ENCODE peak calls at places on chromosomes 13 and 19, in five cellular contexts. E is AG04450, A is aorta, C is breast epithelium, Y is SJSA1. H is an unnamed sample.

GRCh38 chr13:99399623-99399974 is 92.4 kb upstream of the GPR183 start:
- DNase-seq in A (peak), C (no peak), Y (no peak), E (no peak), H (no peak)

GRCh38 chr19:30662211-30662861 is 290.2 kb downstream of the ZNF536 start:
- DNase-seq in Y (peak), E (no peak), A (no peak), C (no peak), H (no peak)

GRCh38 chr13:73141292-73141771 is 82.5 kb downstream of the KLF5 start:
- DNase-seq in E (no peak), C (no peak), A (no peak), Y (no peak), H (no peak)

GRCh38 chr13:19962894-19963293 is 4.4 kb downstream of the ZMYM2 start:
- DNase-seq in Y (no peak), C (no peak), E (no peak), A (no peak), H (no peak)

GRCh38 chr13:110129539-110130186 is 177.3 kb downstream of the COL4A1 start:
- DNase-seq in A (no peak), E (no peak), C (no peak), Y (no peak), H (no peak)

GRCh38 chr19:17209126-17210036 is 5.8 kb upstream of the USE1 start:
- DNase-seq in A (peak), C (no peak), Y (peak), E (no peak), H (no peak)

GRCh38 chr13:75494491-75494890 is 12.5 kb upstream of the TBC1D4 start:
- DNase-seq in A (no peak), E (no peak), Y (no peak), C (no peak), H (no peak)

GRCh38 chr19:2327773-2328400 is 499 bp downstream of the LSM7 start:
- DNase-seq in A (no peak), E (peak), C (no peak), Y (peak), H (peak)

GRCh38 chr13:39037410-39037879 is 444 bp downstream of the PROSER1 start:
- DNase-seq in A (no peak), Y (no peak), E (no peak), C (no peak), H (no peak)

GRCh38 chr13:41944635-41945401 is 16.1 kb downstream of the VWA8 start:
- DNase-seq in Y (no peak), C (no peak), A (no peak), E (no peak), H (no peak)

GRCh38 chr19:8338835-8339234 is 4.2 kb downstream of the KANK3 start:
- DNase-seq in E (no peak), Y (no peak), C (no peak), A (no peak), H (no peak)

GRCh38 chr19:8343483-8343844 is 402 bp upstream of the KANK3 start:
- DNase-seq in A (no peak), E (no peak), Y (no peak), C (no peak), H (no peak)

GRCh38 chr19:8340341-8341096 is 2.5 kb downstream of the KANK3 start:
- DNase-seq in E (no peak), A (no peak), Y (no peak), C (no peak), H (no peak)

GRCh38 chr19:8342684-8343482 is at the start of gene KANK3:
- DNase-seq in E (peak), Y (peak), A (peak), C (peak), H (peak)

DNA sequence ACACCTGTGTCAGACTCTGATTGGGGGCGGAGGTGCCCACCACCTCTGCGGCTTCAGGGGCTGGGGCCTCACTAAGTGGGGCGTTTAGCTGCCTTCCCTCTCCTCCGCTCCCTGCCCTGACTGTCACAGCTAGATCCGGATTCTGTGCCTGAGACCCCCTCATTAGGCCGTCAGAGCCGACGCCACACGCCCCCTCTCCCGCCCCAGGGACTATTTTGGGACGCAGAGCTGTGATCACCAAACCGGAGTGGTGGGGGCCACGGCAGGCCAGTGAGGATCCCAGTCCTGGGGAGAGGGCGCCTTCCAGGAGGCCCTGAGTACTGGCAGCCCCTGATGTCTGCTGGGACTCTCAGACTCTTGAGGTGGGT is 762 bp downstream of the KANK3 start:
- DNase-seq in A (no peak), C (no peak), Y (no peak), E (no peak), H (no peak)
- H3K27ac ChIP-seq in A (no peak), C (peak), Y (no peak), E (no peak), H (no peak)

DNA sequence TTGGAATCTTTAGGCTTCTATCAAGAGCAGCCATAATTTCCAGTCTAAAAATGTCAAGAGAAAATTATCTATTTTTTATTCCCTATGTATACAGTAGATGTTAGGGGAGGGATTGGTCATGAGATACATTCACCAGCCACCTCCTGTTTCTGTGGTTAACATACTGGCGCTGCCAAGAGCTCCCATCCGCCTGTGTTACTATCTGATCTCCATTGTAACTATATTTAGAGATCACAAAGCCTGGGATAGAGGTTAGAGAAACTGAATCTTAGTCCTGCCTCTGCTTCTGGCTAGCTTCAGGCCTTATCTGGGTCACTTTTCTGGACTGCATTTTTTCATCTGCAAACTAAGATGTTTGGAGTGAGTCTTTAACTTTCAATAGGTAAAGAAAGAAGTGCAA is 46.3 kb downstream of the POLR1D start:
- DNase-seq in C (no peak), E (no peak), Y (no peak), A (no peak), H (no peak)
- H3K27ac ChIP-seq in C (no peak), E (no peak), Y (no peak), A (no peak), H (no peak)

GRCh38 chr19:33066543-33066942 is 1.9 kb upstream of the RHPN2 start:
- DNase-seq in A (no peak), E (no peak), Y (no peak), C (no peak), H (no peak)

GRCh38 chr19:33067121-33067520 is 2.4 kb upstream of the RHPN2 start:
- DNase-seq in C (no peak), Y (no peak), A (no peak), E (no peak), H (no peak)

GRCh38 chr19:33075519-33075918 is 5.5 kb upstream of the GPATCH1 start:
- DNase-seq in Y (no peak), E (no peak), C (no peak), A (no peak), H (no peak)

GRCh38 chr19:33071887-33072286 is 7.2 kb upstream of the RHPN2 start:
- DNase-seq in C (no peak), A (no peak), Y (no peak), E (no peak), H (no peak)
- H3K27ac ChIP-seq in C (no peak), A (no peak), Y (peak), E (no peak), H (peak)

DNA sequence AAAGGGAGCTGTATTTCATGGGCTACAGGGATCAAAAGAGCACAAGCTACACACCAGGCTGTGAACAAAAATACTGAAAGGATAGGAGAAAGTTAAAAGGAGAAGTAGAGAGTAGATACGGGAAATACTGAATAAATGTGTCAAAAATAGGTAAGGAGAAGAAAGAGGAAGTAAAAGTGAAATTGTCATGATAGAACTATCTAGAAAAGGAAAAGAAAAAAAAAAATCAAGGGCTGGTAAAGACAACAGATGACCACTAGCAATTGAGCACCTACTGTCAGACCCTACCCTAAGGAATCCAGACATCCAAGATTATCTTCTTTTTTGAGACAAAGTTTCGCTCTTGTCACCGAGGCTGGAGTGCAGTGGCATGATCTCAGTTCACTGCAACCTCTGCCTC is 4.8 kb downstream of the RUBCNL start:
- DNase-seq in Y (no peak), E (no peak), A (no peak), C (no peak), H (no peak)
- H3K27ac ChIP-seq in Y (no peak), E (no peak), A (no peak), C (no peak), H (no peak)

GRCh38 chr19:39463403-39463802 is 17.2 kb upstream of the TIMM50 start:
- DNase-seq in E (no peak), A (no peak), Y (no peak), C (no peak), H (no peak)
- H3K27ac ChIP-seq in E (no peak), A (no peak), Y (no peak), C (no peak), H (no peak)

DNA sequence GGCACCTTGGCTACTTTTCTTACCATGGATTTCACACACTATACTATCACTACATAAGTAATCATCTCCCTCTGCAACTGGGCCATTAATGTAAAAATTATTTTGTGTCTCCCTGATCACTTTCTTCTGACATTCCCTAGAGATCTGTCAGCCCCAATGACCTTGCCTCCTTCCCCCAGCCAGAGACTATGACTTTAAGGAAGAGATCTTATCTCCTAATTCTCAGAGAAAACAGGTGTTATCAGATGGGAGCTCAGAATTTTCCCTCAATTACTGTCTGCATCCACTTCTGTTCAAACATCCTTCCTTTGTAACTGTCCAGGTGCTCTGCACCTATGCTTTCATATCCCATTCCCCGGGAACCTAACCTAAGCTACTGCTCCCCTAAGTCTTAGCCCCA is 397.5 kb downstream of the DIAPH3 start:
- DNase-seq in E (no peak), A (no peak), C (no peak), Y (no peak), H (no peak)
- H3K27ac ChIP-seq in E (no peak), A (no peak), C (no peak), Y (no peak), H (no peak)

GRCh38 chr19:12945479-12946091 is at the start of gene RAD23A:
- DNase-seq in A (peak), Y (peak), E (peak), C (peak), H (peak)
- H3K27ac ChIP-seq in A (peak), Y (peak), E (peak), C (peak), H (peak)

GRCh38 chr19:13008926-13009787 is 13.9 kb downstream of the NFIX start:
- DNase-seq in C (no peak), E (no peak), A (no peak), Y (no peak), H (no peak)
- H3K27ac ChIP-seq in C (peak), E (no peak), A (peak), Y (no peak), H (no peak)

DNA sequence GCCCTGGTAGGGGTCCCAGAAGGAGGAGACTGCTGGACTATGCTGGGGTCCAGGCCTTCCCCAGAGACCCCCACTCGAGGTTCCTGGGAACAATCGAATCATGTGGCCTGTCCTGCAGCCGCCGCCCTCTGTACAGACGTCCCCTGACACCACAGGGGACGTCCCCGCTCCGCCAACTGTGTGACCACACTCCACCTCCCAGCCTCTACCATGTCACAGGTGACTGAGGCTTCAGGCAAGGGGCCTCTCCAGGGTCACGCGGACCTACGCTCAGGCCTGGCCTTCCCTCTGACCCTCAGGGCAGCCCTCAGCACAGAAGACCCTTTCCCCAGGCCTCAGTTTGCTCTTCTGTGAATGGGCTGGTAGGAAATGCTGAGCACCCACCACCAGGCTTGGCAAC is 13.1 kb upstream of the TMEM161A start:
- DNase-seq in E (no peak), Y (no peak), A (no peak), C (no peak), H (no peak)
- H3K27ac ChIP-seq in E (no peak), Y (no peak), A (no peak), C (no peak), H (no peak)